ENCODE peak calls at places on chromosomes 2 and 18, in six cellular contexts. U is SW 1271, W is colonic mucosa, V is NCI-H2081, H is fibroblast of mammary gland, J is NCI-H460. R is an unnamed sample.

GRCh38 chr2:239444626-239445625 is 44.1 kb upstream of the HDAC4 start:
- DNase-seq in V (no peak), H (peak), J (no peak), U (no peak), W (no peak), R (no peak)

GRCh38 chr2:89763581-89764485 is 1072.4 kb downstream of the RPIA start:
- DNase-seq in V (no peak), U (no peak), J (no peak), W (no peak), H (no peak), R (peak)

GRCh38 chr18:31553800-31554199 is 37.9 kb upstream of the TTR start:
- DNase-seq in W (no peak), J (no peak), H (peak), V (no peak), U (no peak), R (no peak)

GRCh38 chr2:232457121-232458011 is 1.4 kb downstream of the ALPI start:
- DNase-seq in H (no peak), J (no peak), U (no peak), V (no peak), W (no peak), R (no peak)

GRCh38 chr2:194301946-194302345 is 1355.1 kb upstream of the SLC39A10 start:
- DNase-seq in U (no peak), H (no peak), J (no peak), V (peak), W (no peak), R (no peak)

GRCh38 chr2:132977812-132978529 is 308.0 kb upstream of the LYPD1 start:
- DNase-seq in W (no peak), J (no peak), H (peak), U (no peak), V (no peak), R (no peak)

GRCh38 chr2:168084267-168084781 is 163.1 kb downstream of the STK39 start:
- DNase-seq in H (no peak), W (no peak), J (no peak), V (no peak), U (no peak), R (no peak)

GRCh38 chr2:233462202-233462785 is 104.3 kb downstream of the USP40 start:
- DNase-seq in V (no peak), H (no peak), J (no peak), U (no peak), W (no peak), R (no peak)

GRCh38 chr2:150470435-150470834 is 17.0 kb downstream of the RND3 start:
- DNase-seq in W (no peak), J (no peak), U (no peak), H (no peak), V (no peak), R (no peak)

GRCh38 chr2:47354013-47354816 is 48.7 kb upstream of the MSH2 start:
- DNase-seq in U (no peak), H (peak), J (no peak), V (no peak), W (peak), R (no peak)

GRCh38 chr2:215951558-215951957 is 61.8 kb downstream of the MREG start:
- DNase-seq in W (no peak), J (no peak), H (no peak), V (no peak), U (no peak), R (no peak)

GRCh38 chr2:151063271-151063670 is 198.4 kb downstream of the RBM43 start:
- DNase-seq in U (no peak), H (no peak), J (no peak), V (peak), W (no peak), R (no peak)

GRCh38 chr2:205590759-205591158 is 91.5 kb upstream of the NRP2 start:
- DNase-seq in U (no peak), J (no peak), V (no peak), H (peak), W (no peak), R (no peak)

GRCh38 chr2:165494568-165494967 is 25.1 kb downstream of the CSRNP3 start:
- DNase-seq in H (no peak), V (no peak), J (no peak), W (no peak), U (no peak), R (no peak)

GRCh38 chr2:56376699-56377665 is 193.2 kb downstream of the CCDC85A start:
- DNase-seq in V (no peak), H (peak), U (no peak), J (no peak), W (no peak), R (no peak)

GRCh38 chr18:50410894-50411293 is 36.0 kb downstream of the SKA1 start:
- DNase-seq in J (no peak), V (no peak), U (no peak), W (no peak), H (peak), R (no peak)

GRCh38 chr2:9519250-9519649 is 36.4 kb downstream of the ADAM17 start:
- DNase-seq in W (no peak), J (no peak), V (no peak), U (no peak), H (peak), R (no peak)

GRCh38 chr2:216492951-216493685 is 5.5 kb upstream of the RPL37A start:
- DNase-seq in W (no peak), V (no peak), U (no peak), H (peak), J (no peak), R (no peak)

GRCh38 chr18:49681387-49681786 is 119.5 kb downstream of the LIPG start:
- DNase-seq in J (no peak), V (peak), H (no peak), U (no peak), W (no peak), R (no peak)

GRCh38 chr2:150679456-150680120 is 192.1 kb upstream of the RND3 start:
- DNase-seq in V (no peak), J (no peak), H (peak), U (no peak), W (no peak), R (no peak)

GRCh38 chr2:19559596-19560240 is 201.3 kb upstream of the OSR1 start:
- DNase-seq in V (no peak), H (no peak), W (peak), U (no peak), J (no peak), R (no peak)

GRCh38 chr2:37488911-37489310 is 144.5 kb downstream of the QPCT start:
- DNase-seq in U (no peak), V (no peak), W (no peak), J (no peak), H (peak), R (no peak)

GRCh38 chr18:48433541-48433940 is 24.4 kb upstream of the ZBTB7C start:
- DNase-seq in W (no peak), H (peak), V (no peak), U (no peak), J (no peak), R (no peak)

GRCh38 chr2:28487258-28487657 is 8.6 kb upstream of the PLB1 start:
- DNase-seq in J (no peak), V (no peak), H (no peak), W (no peak), U (no peak), R (no peak)

GRCh38 chr2:45259547-45260160 is 250.4 kb upstream of the SIX2 start:
- DNase-seq in V (no peak), H (no peak), J (no peak), U (no peak), W (no peak), R (no peak)

GRCh38 chr18:39721712-39722111 is 2156.1 kb upstream of the CELF4 start:
- DNase-seq in U (no peak), V (no peak), H (peak), J (no peak), W (no peak), R (no peak)

GRCh38 chr2:217941886-217942728 is 60.7 kb downstream of the TNS1 start:
- DNase-seq in W (no peak), V (no peak), H (no peak), U (no peak), J (no peak), R (no peak)

GRCh38 chr2:144529841-144530240 is 9.9 kb upstream of the ZEB2 start:
- DNase-seq in J (no peak), H (no peak), V (no peak), W (no peak), U (no peak), R (no peak)

GRCh38 chr2:85734942-85735608 is 18.7 kb upstream of the ATOH8 start:
- DNase-seq in H (peak), U (no peak), V (no peak), W (no peak), J (no peak), R (no peak)

GRCh38 chr2:215772003-215772402 is 241.3 kb downstream of the MREG start:
- DNase-seq in W (peak), U (no peak), V (no peak), J (peak), H (peak), R (no peak)

GRCh38 chr2:21317131-21317530 is 193.4 kb downstream of the TDRD15 start:
- DNase-seq in J (peak), H (peak), U (peak), V (peak), W (peak), R (peak)

GRCh38 chr2:71154798-71155197 is 24.4 kb downstream of the MPHOSPH10 start:
- DNase-seq in W (no peak), J (peak), H (no peak), V (no peak), U (no peak), R (peak)

GRCh38 chr2:159557437-159558034 is 58.8 kb downstream of the BAZ2B start:
- DNase-seq in U (no peak), W (no peak), J (peak), H (peak), V (no peak), R (no peak)

GRCh38 chr2:43051316-43051715 is 175.1 kb downstream of the ZFP36L2 start:
- DNase-seq in H (peak), V (no peak), W (peak), J (peak), U (peak), R (no peak)

GRCh38 chr2:13545320-13545719 is 828.6 kb downstream of the TRIB2 start:
- DNase-seq in J (no peak), H (no peak), W (no peak), U (no peak), V (no peak), R (no peak)

GRCh38 chr2:145094353-145094752 is 574.4 kb upstream of the ZEB2 start:
- DNase-seq in H (peak), U (no peak), V (no peak), W (no peak), J (no peak), R (no peak)

GRCh38 chr2:171608168-171608567 is 79.1 kb upstream of the DYNC1I2 start:
- DNase-seq in H (no peak), W (no peak), U (no peak), V (no peak), J (no peak), R (no peak)

GRCh38 chr2:220894069-220894468 is 678.0 kb downstream of the EPHA4 start:
- DNase-seq in U (no peak), J (peak), H (peak), V (no peak), W (no peak), R (no peak)

GRCh38 chr2:2149379-2149778 is 181.7 kb downstream of the MYT1L start:
- DNase-seq in V (no peak), U (no peak), W (no peak), H (no peak), J (no peak), R (no peak)